ENCODE peak calls at places on chromosomes 12 and 14, in nine cellular contexts. S is GM04504; R is activated T-helper 9 cell treated with anti-CD3 and anti-CD28 coated beads, Interleukin-2, amount 50 U/mL, for 16 hours; V is endothelial cell; W is fibroblast of pulmonary artery; Z is HT-29; G is EL; E is left cardiac atrium; Y is H54. T is an unnamed sample.
A peak's percentile ranks its signal among the peaks of the same experiment; 100 is the strongest.

GRCh38 chr12:6541371-6542165 is 7.3 kb downstream of the GAPDH start:
- DNase-seq in G (no peak), S (no peak), R (no peak), Y (no peak), V (no peak), E (peak; percentile 42), W (no peak), Z (no peak), T (no peak)

GRCh38 chr12:50696931-50697330 is 67.0 kb upstream of the ATF1 start:
- DNase-seq in E (no peak), R (no peak), W (no peak), V (no peak), G (no peak), S (no peak), Z (no peak), Y (no peak), T (no peak)

GRCh38 chr12:124588689-124589318 is 21.4 kb upstream of the NCOR2 start:
- DNase-seq in E (peak; percentile 74), V (no peak), W (peak; percentile 79), S (no peak), Z (no peak), Y (peak; percentile 61), G (peak; percentile 60), R (no peak), T (peak; percentile 10)

GRCh38 chr14:33794791-33795300 is 156.0 kb downstream of the EGLN3 start:
- DNase-seq in E (no peak), V (no peak), G (peak; percentile 47), S (no peak), Z (no peak), Y (no peak), W (peak; percentile 9), R (no peak), T (no peak)

GRCh38 chr12:92107094-92107493 is 38.6 kb downstream of the BTG1 start:
- DNase-seq in W (no peak), Z (no peak), Y (no peak), R (no peak), S (no peak), E (no peak), G (no peak), V (no peak), T (no peak)

GRCh38 chr12:123671876-123672275 is 963 bp downstream of the TCTN2 start:
- DNase-seq in S (no peak), W (no peak), Z (no peak), V (no peak), G (no peak), R (no peak), E (no peak), Y (no peak), T (no peak)

GRCh38 chr14:42944284-42944683 is 1337.6 kb downstream of the LRFN5 start:
- DNase-seq in V (no peak), Y (no peak), G (no peak), W (peak; percentile 45), S (no peak), E (no peak), R (no peak), Z (no peak), T (no peak)

GRCh38 chr12:8648598-8649205 is 13.9 kb downstream of the MFAP5 start:
- DNase-seq in Z (no peak), G (no peak), E (no peak), R (peak; percentile 54), V (no peak), S (no peak), Y (no peak), W (no peak), T (peak; percentile 76)

GRCh38 chr12:119179335-119180021 is 747 bp downstream of the HSPB8 start:
- DNase-seq in V (peak; percentile 19), W (peak; percentile 68), R (no peak), Y (peak; percentile 74), E (peak; percentile 51), G (peak; percentile 76), S (peak; percentile 38), Z (no peak), T (no peak)

GRCh38 chr12:65171870-65172269 is 2.5 kb downstream of the LEMD3 start:
- DNase-seq in V (no peak), G (peak; percentile 3), E (no peak), S (no peak), Y (no peak), W (no peak), R (no peak), Z (peak; percentile 49), T (no peak)

GRCh38 chr12:41970744-41971143 is 173.9 kb downstream of the GXYLT1 start:
- DNase-seq in G (no peak), E (no peak), S (no peak), W (no peak), Y (no peak), R (no peak), V (no peak), Z (no peak), T (no peak)

GRCh38 chr12:132907216-132907615 is 19.8 kb upstream of the CHFR start:
- DNase-seq in G (no peak), V (no peak), R (no peak), Y (no peak), E (no peak), Z (no peak), S (no peak), W (no peak), T (no peak)

GRCh38 chr12:1488908-1489381 is 105.4 kb downstream of the FBXL14 start:
- DNase-seq in Z (no peak), E (no peak), V (no peak), R (no peak), W (peak; percentile 79), S (peak; percentile 70), G (peak; percentile 37), Y (no peak), T (no peak)

GRCh38 chr12:41277019-41277770 is 89.1 kb downstream of the PDZRN4 start:
- DNase-seq in G (peak; percentile 21), Y (no peak), W (peak; percentile 69), Z (peak; percentile 61), V (peak; percentile 22), R (no peak), S (peak; percentile 6), E (no peak), T (no peak)

GRCh38 chr14:74249433-74250375 is 10.5 kb downstream of the VSX2 start:
- DNase-seq in Z (no peak), S (no peak), Y (no peak), W (no peak), V (no peak), R (no peak), G (no peak), E (no peak), T (no peak)

GRCh38 chr12:25420116-25420515 is 133.0 kb downstream of the LMNTD1 start:
- DNase-seq in Z (no peak), E (no peak), R (no peak), Y (no peak), V (no peak), G (no peak), S (no peak), W (no peak), T (no peak)

GRCh38 chr12:51620448-51620847 is 29.4 kb downstream of the SCN8A start:
- DNase-seq in Y (no peak), E (no peak), W (peak; percentile 31), S (no peak), G (peak; percentile 70), Z (no peak), R (no peak), V (no peak), T (no peak)

GRCh38 chr14:65149116-65149515 is 46.8 kb upstream of the MAX start:
- DNase-seq in V (no peak), Z (no peak), Y (no peak), R (no peak), S (no peak), E (no peak), G (no peak), W (no peak), T (no peak)

GRCh38 chr14:64878775-64879634 is 702 bp downstream of the SPTB start:
- DNase-seq in Z (no peak), E (peak; percentile 35), G (peak; percentile 6), R (no peak), V (peak; percentile 31), W (no peak), S (no peak), Y (no peak), T (no peak)

GRCh38 chr12:19643635-19644034 is 204.3 kb downstream of the AEBP2 start:
- DNase-seq in G (peak; percentile 36), S (peak; percentile 12), V (peak; percentile 12), W (peak; percentile 76), Z (peak; percentile 45), E (no peak), Y (peak; percentile 6), R (no peak), T (no peak)

GRCh38 chr12:132502882-132503193 is 12.9 kb downstream of the FBRSL1 start:
- DNase-seq in W (no peak), G (no peak), S (no peak), Z (no peak), E (no peak), Y (no peak), R (no peak), V (no peak), T (no peak)

GRCh38 chr14:20748439-20748838 is 2.8 kb downstream of the EDDM3A start:
- DNase-seq in V (no peak), Z (no peak), S (no peak), G (no peak), R (no peak), W (no peak), Y (no peak), E (no peak), T (no peak)

GRCh38 chr12:18861287-18861858 is 123.5 kb downstream of the CAPZA3 start:
- DNase-seq in S (no peak), R (no peak), V (no peak), W (peak; percentile 62), Z (peak; percentile 78), E (no peak), G (peak; percentile 40), Y (no peak), T (no peak)

T was measured in stimulated activated naive CD4-positive, alpha-beta T cell treated with Interleukin-2 at 50 U/mL for 16 hours.